ENCODE peak calls at places on chromosomes 2 and 18, in seven cellular contexts. V, B, C, G, M, Y and T are unnamed samples.

GRCh38 chr2:217293607-217294006 is 433.7 kb upstream of the TNP1 start:
- DNase-seq in Y (no peak), B (no peak), V (no peak), C (no peak), M (no peak), G (no peak), T (no peak)

GRCh38 chr2:1627628-1628371 is 116.5 kb downstream of the PXDN start:
- DNase-seq in Y (no peak), V (no peak), G (no peak), B (no peak), C (no peak), M (no peak), T (no peak)

GRCh38 chr2:170362313-170362795 is 184.4 kb downstream of the MYO3B start:
- DNase-seq in V (no peak), Y (no peak), M (no peak), B (no peak), G (no peak), C (no peak), T (no peak)

GRCh38 chr18:11419336-11419735 is 190.1 kb upstream of the SLC35G4 start:
- DNase-seq in G (no peak), M (no peak), B (no peak), C (no peak), Y (no peak), V (no peak), T (no peak)

GRCh38 chr2:198950813-198951212 is 506.9 kb downstream of the SATB2 start:
- DNase-seq in Y (no peak), M (no peak), G (no peak), C (no peak), B (no peak), V (no peak), T (no peak)

GRCh38 chr2:12009323-12009905 is 263.0 kb downstream of the LPIN1 start:
- DNase-seq in V (no peak), Y (no peak), B (no peak), C (no peak), M (no peak), G (no peak), T (no peak)

GRCh38 chr2:130865401-130865800 is 28.7 kb downstream of the ARHGEF4 start:
- DNase-seq in V (no peak), B (no peak), G (no peak), C (no peak), M (no peak), Y (no peak), T (no peak)

GRCh38 chr18:77461062-77461693 is 211.5 kb downstream of the GALR1 start:
- DNase-seq in C (no peak), G (no peak), V (no peak), Y (no peak), B (no peak), M (no peak), T (no peak)

GRCh38 chr2:20145497-20146193 is 79.3 kb downstream of the SDC1 start:
- DNase-seq in V (peak), C (no peak), B (no peak), Y (no peak), M (no peak), G (no peak), T (no peak)

GRCh38 chr18:63430526-63430925 is 8.2 kb upstream of the VPS4B start:
- DNase-seq in G (no peak), C (no peak), M (no peak), B (no peak), Y (no peak), V (no peak), T (no peak)

GRCh38 chr2:167756427-167756826 is 491.0 kb downstream of the STK39 start:
- DNase-seq in Y (no peak), B (no peak), V (no peak), M (no peak), G (peak), C (no peak), T (no peak)

GRCh38 chr2:52658598-52658997 is 1109.0 kb upstream of the CHAC2 start:
- DNase-seq in G (peak), Y (no peak), B (no peak), M (no peak), C (no peak), V (no peak), T (no peak)

GRCh38 chr2:144414324-144414845 is 105.5 kb downstream of the ZEB2 start:
- DNase-seq in Y (peak), V (no peak), C (no peak), M (no peak), G (peak), B (peak), T (no peak)

GRCh38 chr18:75376004-75376403 is 51.5 kb downstream of the SMIM21 start:
- DNase-seq in M (no peak), Y (no peak), C (no peak), B (no peak), G (no peak), V (no peak), T (no peak)

GRCh38 chr18:21703241-21703820 is 1.2 kb downstream of the ABHD3 start:
- DNase-seq in C (peak), M (peak), B (peak), G (no peak), V (no peak), Y (no peak), T (no peak)

GRCh38 chr18:61946449-61946848 is 53.6 kb upstream of the RNF152 start:
- DNase-seq in Y (no peak), C (no peak), B (no peak), V (no peak), M (no peak), G (peak), T (no peak)

GRCh38 chr2:171260471-171261424 is 100.1 kb upstream of the TLK1 start:
- DNase-seq in M (no peak), C (peak), G (no peak), V (no peak), Y (no peak), B (peak), T (no peak)

GRCh38 chr2:205768815-205769493 is 86.7 kb downstream of the NRP2 start:
- DNase-seq in B (no peak), Y (no peak), G (peak), C (no peak), M (no peak), V (no peak), T (no peak)

GRCh38 chr2:202237787-202238233 is 587 bp downstream of the SUMO1 start:
- DNase-seq in M (peak), B (peak), G (peak), C (no peak), Y (no peak), V (peak), T (peak)

GRCh38 chr2:162075689-162076132 is 1.7 kb upstream of the DPP4 start:
- DNase-seq in M (no peak), Y (no peak), C (no peak), V (no peak), B (no peak), G (peak), T (no peak)

GRCh38 chr2:23589220-23589647 is 204.3 kb downstream of the KLHL29 start:
- DNase-seq in B (no peak), C (no peak), V (no peak), M (no peak), G (no peak), Y (peak), T (no peak)

GRCh38 chr2:11669454-11670291 is at the start of gene NTSR2:
- DNase-seq in Y (peak), B (no peak), M (peak), C (peak), V (peak), G (peak), T (no peak)

GRCh38 chr18:31419457-31419932 is 28.0 kb upstream of the DSG3 start:
- DNase-seq in B (peak), M (no peak), V (no peak), Y (no peak), C (no peak), G (no peak), T (no peak)

GRCh38 chr2:110674620-110675555 is 3.0 kb downstream of the BUB1 start:
- DNase-seq in B (peak), G (peak), Y (no peak), C (no peak), M (no peak), V (no peak), T (no peak)

GRCh38 chr2:147173186-147173575 is 671.6 kb upstream of the ACVR2A start:
- DNase-seq in Y (no peak), V (no peak), C (no peak), M (peak), B (peak), G (peak), T (no peak)

GRCh38 chr18:33627114-33627513 is 49.1 kb downstream of the ASXL3 start:
- DNase-seq in Y (no peak), G (no peak), B (no peak), M (no peak), C (no peak), V (no peak), T (no peak)

GRCh38 chr2:38074775-38075435 is 1.0 kb downstream of the CYP1B1 start:
- DNase-seq in M (no peak), G (peak), V (peak), B (no peak), C (peak), Y (peak), T (no peak)

GRCh38 chr2:84969511-84970265 is 1.3 kb upstream of the KCMF1 start:
- DNase-seq in V (no peak), Y (no peak), G (peak), B (no peak), C (no peak), M (no peak), T (no peak)

GRCh38 chr2:188976545-188977268 is 2.5 kb downstream of the COL3A1 start:
- DNase-seq in Y (no peak), C (no peak), M (no peak), G (peak), V (no peak), B (no peak), T (no peak)
- TF ChIP-seq CTCF in Y (peak), C (no peak), M (peak), G (peak), V (no peak), B (peak), T (peak)

GRCh38 chr2:71452565-71452964 is 796 bp upstream of the DYSF start:
- DNase-seq in Y (peak), C (peak), V (no peak), G (peak), B (peak), M (peak), T (no peak)
- TF ChIP-seq CTCF in Y (peak), C (no peak), V (no peak), G (peak), B (no peak), M (peak), T (no peak)

GRCh38 chr2:116948258-116948657 is 866.2 kb upstream of the DDX18 start:
- DNase-seq in B (no peak), Y (no peak), G (no peak), M (no peak), V (no peak), C (no peak), T (no peak)

GRCh38 chr2:116949249-116949648 is 865.2 kb upstream of the DDX18 start:
- DNase-seq in Y (no peak), C (no peak), G (no peak), M (no peak), B (no peak), V (no peak), T (no peak)

GRCh38 chr2:116955646-116956045 is 858.8 kb upstream of the DDX18 start:
- DNase-seq in G (no peak), V (no peak), M (no peak), C (no peak), Y (no peak), B (no peak), T (no peak)

GRCh38 chr2:116952254-116952653 is 862.2 kb upstream of the DDX18 start:
- DNase-seq in G (no peak), C (no peak), M (peak), V (no peak), Y (no peak), B (peak), T (no peak)
- TF ChIP-seq CTCF in G (no peak), C (no peak), M (peak), V (peak), Y (no peak), B (no peak), T (peak)

GRCh38 chr2:216023055-216023648 is 9.8 kb upstream of the MREG start:
- DNase-seq in C (peak), M (peak), G (peak), V (peak), B (peak), Y (no peak), T (no peak)
- TF ChIP-seq CTCF in C (peak), M (peak), G (peak), V (peak), B (peak), Y (peak), T (peak)

GRCh38 chr18:32553174-32553573 is 82.5 kb upstream of the GAREM1 start:
- DNase-seq in V (no peak), C (no peak), Y (no peak), B (no peak), G (no peak), M (no peak), T (no peak)

GRCh38 chr18:32549248-32549842 is 78.7 kb upstream of the GAREM1 start:
- DNase-seq in Y (no peak), V (peak), B (peak), C (peak), G (peak), M (peak), T (no peak)

GRCh38 chr18:32552421-32553030 is 81.8 kb upstream of the GAREM1 start:
- DNase-seq in G (peak), C (peak), V (peak), M (peak), B (peak), Y (no peak), T (no peak)

GRCh38 chr18:32548688-32549087 is 78.0 kb upstream of the GAREM1 start:
- DNase-seq in B (no peak), C (no peak), M (no peak), V (no peak), G (peak), Y (no peak), T (no peak)

GRCh38 chr18:32550958-32551357 is 80.3 kb upstream of the GAREM1 start:
- DNase-seq in V (peak), C (peak), M (peak), B (no peak), G (no peak), Y (no peak), T (no peak)
- TF ChIP-seq CTCF in V (peak), C (no peak), M (no peak), B (peak), G (peak), Y (no peak), T (no peak)

DNA sequence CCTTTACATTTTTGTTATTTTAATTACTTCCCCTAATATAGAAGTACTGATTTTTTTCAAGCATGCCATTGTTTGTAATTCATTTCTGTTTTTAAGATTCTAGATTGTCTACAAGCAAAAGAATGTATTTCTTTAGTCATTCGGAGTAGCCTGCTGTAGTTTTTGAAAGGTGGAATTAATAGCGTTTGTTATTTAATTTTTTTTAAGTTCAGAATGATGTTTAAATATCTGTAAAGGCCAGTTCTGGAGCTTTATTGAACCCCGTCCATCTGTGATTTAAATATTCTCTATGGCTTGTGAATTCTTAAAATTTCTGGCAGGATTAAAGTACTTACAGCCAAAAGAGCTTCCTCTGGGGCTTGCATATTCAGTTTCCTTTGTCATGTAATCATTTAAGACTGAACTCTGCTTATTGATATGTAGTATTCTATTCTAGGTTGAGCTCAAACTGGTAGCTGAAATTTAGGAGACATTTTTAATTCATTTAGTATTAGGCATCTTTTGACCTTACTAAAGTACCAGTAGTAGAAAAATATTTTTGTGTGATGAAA is 5.2 kb downstream of the TGIF1 start:
- DNase-seq in V (no peak), B (no peak), M (no peak), C (no peak), G (no peak), Y (no peak), T (no peak)
- TF ChIP-seq CTCF in V (no peak), B (no peak), M (no peak), C (no peak), G (no peak), Y (no peak), T (peak)

GRCh38 chr2:145530653-145531052 is 1010.7 kb upstream of the ZEB2 start:
- DNase-seq in Y (no peak), M (no peak), B (no peak), V (no peak), G (peak), C (no peak), T (no peak)
- TF ChIP-seq CTCF in Y (no peak), M (no peak), B (no peak), V (no peak), G (no peak), C (no peak), T (no peak)

GRCh38 chr2:74548919-74549684 is 4.6 kb downstream of the LOXL3 start:
- DNase-seq in M (peak), Y (peak), G (peak), C (peak), B (peak), V (peak), T (no peak)
- TF ChIP-seq CTCF in M (no peak), Y (no peak), G (no peak), C (no peak), B (no peak), V (no peak), T (no peak)